ENCODE peak calls at places on chromosomes 4 and X, in seven cellular contexts. S is aorta, Y is lower lobe of right lung, C is WERI-Rb-1, W is tibial nerve, J is heart left ventricle, L is ovary. R is an unnamed sample. For H3K9me3, the result is how much of the 10 kb centered on the place peaks cover.

GRCh38 chrX:123878177-123878576 is 18.3 kb downstream of the XIAP start:
- DNase-seq in L (no peak), S (no peak), W (no peak), C (no peak), Y (no peak), J (no peak), R (no peak)

GRCh38 chr4:115418997-115419396 is 305.6 kb upstream of the NDST4 start:
- DNase-seq in S (no peak), Y (no peak), L (no peak), C (no peak), J (no peak), W (no peak), R (no peak)

GRCh38 chrX:14032383-14032782 is 2.7 kb upstream of the GEMIN8 start:
- DNase-seq in S (no peak), J (no peak), W (no peak), L (peak), C (peak), Y (no peak), R (no peak)

GRCh38 chr4:89737888-89738287 is 99.1 kb downstream of the SNCA start:
- DNase-seq in C (no peak), J (no peak), W (no peak), Y (no peak), L (no peak), S (no peak), R (no peak)

GRCh38 chr4:56732301-56732700 is 51.2 kb upstream of the HOPX start:
- DNase-seq in W (no peak), Y (no peak), J (no peak), L (no peak), C (no peak), S (no peak), R (no peak)

GRCh38 chr4:1756893-1757779 is 35.8 kb downstream of the TACC3 start:
- DNase-seq in Y (no peak), J (no peak), S (no peak), W (no peak), C (no peak), L (no peak), R (no peak)

GRCh38 chr4:16838226-16838875 is 60.1 kb downstream of the LDB2 start:
- DNase-seq in S (no peak), J (no peak), Y (no peak), L (no peak), C (no peak), W (no peak), R (no peak)

GRCh38 chr4:108172231-108172779 is 3.6 kb upstream of the LEF1 start:
- DNase-seq in Y (no peak), W (no peak), C (peak), S (no peak), L (peak), J (no peak), R (no peak)

GRCh38 chrX:133229361-133229760 is 11.2 kb upstream of the TFDP3 start:
- DNase-seq in S (no peak), C (no peak), L (no peak), Y (no peak), J (no peak), W (no peak), R (no peak)

GRCh38 chr4:89727236-89727635 is 109.7 kb downstream of the SNCA start:
- DNase-seq in L (no peak), W (no peak), C (no peak), Y (no peak), S (no peak), J (no peak), R (no peak)

GRCh38 chr4:42768125-42768748 is 111.3 kb upstream of the ATP8A1 start:
- DNase-seq in S (no peak), W (no peak), C (no peak), J (no peak), L (no peak), Y (no peak), R (no peak)

GRCh38 chr4:110132822-110133719 is 65.3 kb downstream of the ELOVL6 start:
- DNase-seq in S (no peak), L (no peak), Y (no peak), C (no peak), W (no peak), J (no peak), R (no peak)

GRCh38 chrX:151970661-151971060 is 3.8 kb downstream of the GABRE start:
- DNase-seq in Y (peak), J (peak), C (no peak), L (peak), W (peak), S (peak), R (peak)

GRCh38 chrX:81316163-81316562 is 114.3 kb downstream of the SH3BGRL start:
- DNase-seq in Y (no peak), C (no peak), W (no peak), S (peak), L (no peak), J (no peak), R (no peak)

GRCh38 chr4:124997124-124997523 is 284.6 kb upstream of the ANKRD50 start:
- DNase-seq in L (no peak), S (no peak), J (no peak), W (no peak), Y (no peak), C (no peak), R (no peak)

GRCh38 chrX:78029663-78030062 is 60.2 kb upstream of the PGAM4 start:
- DNase-seq in W (no peak), S (no peak), L (no peak), Y (no peak), C (peak), J (no peak), R (peak)

GRCh38 chr4:34271479-34272355 is 1972.6 kb downstream of the ARAP2 start:
- DNase-seq in S (no peak), J (no peak), L (no peak), C (no peak), Y (no peak), W (no peak), R (no peak)

GRCh38 chr4:176309046-176309445 is 10.7 kb upstream of the SPCS3 start:
- DNase-seq in L (no peak), S (no peak), W (no peak), Y (no peak), J (no peak), C (no peak), R (no peak)

GRCh38 chr4:53617101-53617680 is 25.9 kb upstream of the LNX1 start:
- DNase-seq in C (no peak), S (no peak), J (no peak), Y (no peak), L (no peak), W (no peak), R (no peak)

GRCh38 chr4:118918388-118918787 is 29.7 kb downstream of the SYNPO2 start:
- DNase-seq in C (no peak), J (no peak), Y (no peak), W (no peak), L (no peak), S (no peak), R (no peak)

GRCh38 chr4:109708990-109709389 is 5.7 kb upstream of the CASP6 start:
- DNase-seq in Y (no peak), J (no peak), S (no peak), W (no peak), C (no peak), L (no peak), R (no peak)

GRCh38 chr4:36386691-36387090 is 105.3 kb downstream of the DTHD1 start:
- DNase-seq in Y (no peak), J (no peak), S (no peak), W (no peak), C (no peak), L (no peak), R (no peak)

GRCh38 chrX:33415454-33415853 is 204.1 kb upstream of the DMD start:
- DNase-seq in C (no peak), W (no peak), S (no peak), L (no peak), Y (peak), J (no peak), R (no peak)

GRCh38 chrX:40077176-40077575 is 20.6 kb downstream of the BCOR start:
- DNase-seq in J (no peak), C (no peak), L (no peak), S (peak), Y (no peak), W (no peak), R (no peak)

GRCh38 chr4:76213415-76214268 is at the start of gene SCARB2:
- DNase-seq in W (peak), J (peak), L (peak), Y (peak), S (peak), C (peak), R (peak)

GRCh38 chr4:76210502-76210901 is 3.1 kb downstream of the SCARB2 start:
- DNase-seq in L (no peak), Y (no peak), W (no peak), S (no peak), C (no peak), J (no peak), R (no peak)

GRCh38 chr4:76212851-76213414 is 691 bp downstream of the SCARB2 start:
- DNase-seq in J (no peak), L (no peak), W (no peak), Y (no peak), S (no peak), C (no peak), R (no peak)

GRCh38 chr4:76212301-76212700 is 1.3 kb downstream of the SCARB2 start:
- DNase-seq in Y (no peak), C (no peak), L (no peak), S (no peak), W (no peak), J (no peak), R (no peak)

DNA sequence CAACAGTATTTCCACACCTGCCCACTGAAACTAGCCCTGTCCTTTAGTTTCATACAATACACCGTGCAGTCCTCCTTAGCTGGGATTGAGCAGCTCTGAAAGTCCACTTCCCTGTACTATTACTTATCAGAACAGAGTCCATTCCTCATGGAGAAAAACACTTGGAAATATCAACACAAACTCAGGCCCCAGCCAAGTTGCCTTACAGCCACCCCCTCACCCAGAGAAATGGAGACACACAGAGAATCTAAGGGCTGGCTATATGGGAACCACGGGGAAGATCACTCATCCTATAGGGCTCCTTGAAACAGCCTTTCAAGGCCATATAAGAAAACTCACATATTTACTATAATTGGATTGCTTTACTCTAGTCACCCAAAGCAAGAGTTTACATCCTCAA is 1.9 kb downstream of the SCARB2 start:
- DNase-seq in C (no peak), L (no peak), S (no peak), W (no peak), Y (no peak), J (no peak), R (no peak)
- H3K27ac ChIP-seq in C (peak), L (peak), S (no peak), W (peak), Y (peak), J (peak), R (peak)

GRCh38 chr4:116705466-116705865 is 379.9 kb downstream of the TRAM1L1 start:
- DNase-seq in Y (no peak), L (no peak), S (no peak), W (no peak), C (no peak), J (peak), R (no peak)
- H3K9me3 ChIP-seq in Y (under half), L (under half), S (under half), W (under half), C (under half), J (under half), R (under half)

DNA sequence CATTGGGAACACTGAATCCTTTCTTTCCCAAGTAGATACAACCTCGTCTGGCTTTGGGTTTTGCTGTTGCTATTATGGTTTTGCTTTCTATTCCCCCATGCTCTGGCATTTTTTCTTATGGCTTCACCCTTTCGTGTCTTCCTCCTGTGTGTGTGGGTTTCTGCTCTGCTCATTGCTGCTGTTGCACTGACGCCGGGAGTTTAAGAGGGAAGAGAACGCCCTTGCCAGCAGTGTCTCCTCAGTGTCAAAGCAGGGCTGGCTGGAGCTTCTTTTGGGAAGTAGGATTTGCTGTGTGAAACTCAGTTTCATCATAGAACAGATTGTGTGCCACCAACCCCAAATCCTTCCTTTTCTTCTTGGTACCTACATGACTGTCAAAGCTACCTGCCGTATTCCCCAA is 63.7 kb downstream of the CLDN22 start:
- DNase-seq in J (no peak), S (no peak), W (no peak), L (no peak), Y (no peak), C (no peak), R (no peak)
- H3K27ac ChIP-seq in J (no peak), S (no peak), W (no peak), L (no peak), Y (no peak), C (no peak), R (no peak)

GRCh38 chrX:30793767-30794103 is 95.3 kb downstream of the TAB3 start:
- DNase-seq in J (no peak), Y (no peak), C (no peak), S (no peak), W (no peak), L (no peak), R (no peak)
- H3K9me3 ChIP-seq in J (under half), Y (under half), C (under half), S (half or more), W (under half), L (under half), R (under half)

GRCh38 chr4:86961605-86962295 is 26.9 kb downstream of the AFF1 start:
- DNase-seq in L (no peak), Y (no peak), J (no peak), C (peak), W (no peak), S (no peak), R (no peak)

GRCh38 chr4:86965019-86965976 is 30.5 kb downstream of the AFF1 start:
- DNase-seq in S (no peak), C (no peak), L (no peak), W (no peak), Y (no peak), J (no peak), R (no peak)

GRCh38 chr4:86960557-86960959 is 25.7 kb downstream of the AFF1 start:
- DNase-seq in C (no peak), L (no peak), S (no peak), Y (no peak), W (no peak), J (no peak), R (no peak)

GRCh38 chr4:86961103-86961502 is 26.3 kb downstream of the AFF1 start:
- DNase-seq in J (no peak), Y (no peak), C (no peak), S (no peak), L (no peak), W (no peak), R (no peak)

GRCh38 chr4:86963697-86964096 is 28.9 kb downstream of the AFF1 start:
- DNase-seq in S (no peak), Y (no peak), J (no peak), L (no peak), C (no peak), W (no peak), R (no peak)
- H3K27ac ChIP-seq in S (no peak), Y (no peak), J (no peak), L (no peak), C (no peak), W (no peak), R (no peak)

GRCh38 chrX:17052776-17053175 is 106.3 kb downstream of the REPS2 start:
- DNase-seq in W (no peak), Y (no peak), C (no peak), L (no peak), S (no peak), J (no peak), R (no peak)
- H3K9me3 ChIP-seq in W (under half), Y (under half), C (under half), L (under half), S (under half), J (under half), R (under half)

GRCh38 chrX:11976663-11977062 is 161.6 kb upstream of the FRMPD4 start:
- DNase-seq in W (no peak), S (no peak), L (no peak), Y (no peak), C (no peak), J (no peak), R (no peak)
- H3K27ac ChIP-seq in W (no peak), S (no peak), L (no peak), Y (no peak), C (no peak), J (no peak), R (no peak)

GRCh38 chr4:211033-211511 is 86.8 kb downstream of the ZNF718 start:
- DNase-seq in L (no peak), C (no peak), W (no peak), J (no peak), Y (no peak), S (no peak), R (no peak)

GRCh38 chr4:213971-214370 is 89.7 kb downstream of the ZNF718 start:
- DNase-seq in Y (no peak), S (no peak), L (no peak), J (no peak), W (no peak), C (peak), R (no peak)

GRCh38 chr4:217891-218290 is 87.4 kb downstream of the ZNF732 start:
- DNase-seq in W (no peak), S (no peak), L (no peak), Y (no peak), C (no peak), J (no peak), R (no peak)

DNA sequence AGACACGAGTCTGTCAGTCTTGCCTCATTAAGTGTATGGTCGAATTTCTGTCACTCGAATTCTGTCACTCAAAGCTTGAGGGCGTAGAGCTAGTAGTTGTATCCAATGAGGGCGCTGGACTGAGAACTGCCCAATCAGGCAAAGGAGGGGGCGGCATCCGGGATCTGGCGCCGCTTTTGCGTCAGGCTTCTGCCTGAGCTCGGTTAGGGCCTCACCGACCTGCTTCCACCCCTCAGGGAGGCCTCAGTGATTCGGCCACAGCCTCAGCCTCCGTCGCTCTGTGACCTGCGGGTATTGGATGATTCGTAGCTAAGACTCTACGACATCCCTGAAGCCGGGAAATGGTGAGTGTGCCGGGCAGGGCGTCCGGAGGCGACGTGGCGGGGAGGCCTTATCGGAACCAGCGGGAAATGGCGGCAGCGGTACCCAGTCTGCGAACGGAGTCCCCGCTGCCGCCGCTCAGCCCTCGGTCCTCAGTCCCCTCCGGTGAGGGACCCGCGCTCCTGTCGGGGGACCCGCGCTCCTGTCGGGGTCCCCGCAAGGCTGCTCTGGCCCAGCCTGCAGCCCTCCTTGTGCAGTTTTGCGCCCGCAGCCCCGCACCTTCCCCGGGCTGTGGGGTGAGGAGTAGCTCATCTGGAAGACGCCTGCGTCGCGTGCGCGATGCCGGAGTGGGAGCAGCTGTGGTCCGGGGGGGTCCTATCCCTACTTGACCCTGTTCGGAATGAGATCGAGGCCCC is 88.3 kb downstream of the ZNF718 start:
- DNase-seq in Y (peak), W (no peak), S (peak), L (peak), C (peak), J (peak), R (peak)
- H3K9me3 ChIP-seq in Y (under half), W (under half), S (under half), L (under half), C (under half), J (under half), R (under half)

GRCh38 chrX:155026727-155027508 is at the start of gene FUNDC2:
- DNase-seq in C (peak), J (peak), Y (peak), S (peak), W (peak), L (peak), R (peak)

GRCh38 chrX:155027509-155028066 is 944 bp downstream of the FUNDC2 start:
- DNase-seq in W (no peak), J (no peak), S (no peak), C (no peak), L (no peak), Y (no peak), R (no peak)

GRCh38 chrX:155026420-155026726 is 271 bp upstream of the FUNDC2 start:
- DNase-seq in J (no peak), S (no peak), L (no peak), C (no peak), Y (no peak), W (no peak), R (no peak)

GRCh38 chrX:155028192-155028591 is 1.5 kb downstream of the FUNDC2 start:
- DNase-seq in C (no peak), Y (no peak), L (no peak), W (no peak), J (no peak), S (no peak), R (no peak)

DNA sequence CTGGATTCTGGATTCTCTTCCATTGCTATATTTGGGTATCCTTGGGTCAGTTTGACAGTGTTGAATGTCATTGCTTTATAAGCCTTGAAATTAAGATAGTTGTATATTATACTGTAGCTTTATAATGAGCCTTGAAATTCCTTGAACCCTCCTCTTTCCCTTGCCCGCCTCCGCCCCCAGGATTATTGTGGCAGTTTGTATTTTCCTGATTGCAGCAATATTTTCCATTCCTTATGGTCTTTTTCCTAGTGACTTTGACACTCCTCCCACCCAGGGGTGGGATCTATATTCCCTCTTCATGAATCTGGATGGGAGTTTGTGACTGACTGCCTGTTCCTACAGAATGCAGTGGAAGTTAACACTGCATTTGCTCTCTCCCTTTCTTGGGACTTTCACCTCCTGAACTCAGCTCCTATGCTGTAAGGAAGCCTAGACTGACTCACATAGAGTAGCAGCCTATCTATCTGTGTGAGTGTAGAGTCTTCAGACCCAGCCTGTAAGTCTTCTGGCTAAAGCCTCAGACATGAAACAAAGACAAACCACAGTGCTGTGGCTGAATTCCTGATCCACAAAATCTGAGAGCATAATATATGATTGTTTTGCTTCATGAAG is 2.2 kb downstream of the FUNDC2 start:
- DNase-seq in Y (no peak), C (no peak), L (no peak), W (no peak), J (no peak), S (no peak), R (no peak)
- H3K27ac ChIP-seq in Y (no peak), C (no peak), L (no peak), W (peak), J (peak), S (peak), R (peak)

R was measured in left ventricle myocardium inferior.